ENCODE peak calls at places on chromosome 19, in seven cellular contexts. One of them, this sample, is unnamed. For H4K20me1, the result is how much of the 10 kb centered on the place peaks cover.

GRCh38 chr19:11361037-11361770 is 6.0 kb downstream of the PLPPR2 start:
- DNase-seq in hepatocyte: peak
- DNase-seq in GM23248: no peak
- DNase-seq in SK-N-SH: peak
- DNase-seq in PC-3: no peak
- DNase-seq in fibroblast of lung: no peak
- DNase-seq in IMR-90: no peak
- DNase-seq in this sample: no peak

GRCh38 chr19:12244370-12244769 is 50.3 kb downstream of the ZNF44 start:
- DNase-seq in hepatocyte: no peak
- DNase-seq in SK-N-SH: no peak
- DNase-seq in IMR-90: no peak
- DNase-seq in GM23248: no peak
- DNase-seq in fibroblast of lung: no peak
- DNase-seq in PC-3: no peak
- DNase-seq in this sample: no peak

GRCh38 chr19:55446060-55446459 is 3.0 kb upstream of the SHISA7 start:
- DNase-seq in hepatocyte: no peak
- DNase-seq in fibroblast of lung: no peak
- DNase-seq in IMR-90: no peak
- DNase-seq in GM23248: no peak
- DNase-seq in PC-3: no peak
- DNase-seq in SK-N-SH: no peak
- DNase-seq in this sample: no peak

GRCh38 chr19:49421039-49421877 is 2.0 kb downstream of the PTH2 start:
- DNase-seq in SK-N-SH: peak
- DNase-seq in IMR-90: peak
- DNase-seq in PC-3: peak
- DNase-seq in hepatocyte: peak
- DNase-seq in GM23248: peak
- DNase-seq in fibroblast of lung: peak
- DNase-seq in this sample: no peak

GRCh38 chr19:33388231-33388816 is 14.8 kb downstream of the CEBPG start:
- DNase-seq in IMR-90: no peak
- DNase-seq in hepatocyte: no peak
- DNase-seq in PC-3: no peak
- DNase-seq in GM23248: no peak
- DNase-seq in SK-N-SH: peak
- DNase-seq in fibroblast of lung: no peak
- DNase-seq in this sample: no peak

GRCh38 chr19:44903602-44904425 is 1.8 kb upstream of the APOE start:
- DNase-seq in IMR-90: peak
- DNase-seq in SK-N-SH: peak
- DNase-seq in PC-3: peak
- DNase-seq in fibroblast of lung: peak
- DNase-seq in hepatocyte: peak
- DNase-seq in GM23248: peak
- DNase-seq in this sample: peak

GRCh38 chr19:15248648-15249559 is 16.7 kb upstream of the EPHX3 start:
- DNase-seq in SK-N-SH: no peak
- DNase-seq in IMR-90: peak
- DNase-seq in GM23248: peak
- DNase-seq in fibroblast of lung: peak
- DNase-seq in hepatocyte: peak
- DNase-seq in PC-3: peak
- DNase-seq in this sample: no peak

GRCh38 chr19:15300533-15301194 is 31.7 kb downstream of the BRD4 start:
- DNase-seq in PC-3: no peak
- DNase-seq in SK-N-SH: no peak
- DNase-seq in GM23248: peak
- DNase-seq in IMR-90: peak
- DNase-seq in fibroblast of lung: peak
- DNase-seq in hepatocyte: no peak
- DNase-seq in this sample: peak

GRCh38 chr19:46659151-46660007 is 1.6 kb downstream of the DACT3 start:
- DNase-seq in SK-N-SH: peak
- DNase-seq in IMR-90: no peak
- DNase-seq in PC-3: no peak
- DNase-seq in GM23248: peak
- DNase-seq in hepatocyte: peak
- DNase-seq in fibroblast of lung: no peak
- DNase-seq in this sample: no peak

GRCh38 chr19:16896098-16896912 is 7.5 kb downstream of the F2RL3 start:
- DNase-seq in hepatocyte: peak
- DNase-seq in IMR-90: no peak
- DNase-seq in PC-3: no peak
- DNase-seq in SK-N-SH: no peak
- DNase-seq in fibroblast of lung: no peak
- DNase-seq in GM23248: no peak
- DNase-seq in this sample: no peak

GRCh38 chr19:55638864-55639359 is 1.9 kb upstream of the ZNF580 start:
- DNase-seq in PC-3: peak
- DNase-seq in SK-N-SH: peak
- DNase-seq in IMR-90: peak
- DNase-seq in fibroblast of lung: peak
- DNase-seq in hepatocyte: no peak
- DNase-seq in GM23248: peak
- DNase-seq in this sample: peak

GRCh38 chr19:3387645-3388589 is 21.5 kb downstream of the NFIC start:
- DNase-seq in fibroblast of lung: peak
- DNase-seq in SK-N-SH: peak
- DNase-seq in IMR-90: peak
- DNase-seq in PC-3: no peak
- DNase-seq in hepatocyte: peak
- DNase-seq in GM23248: peak
- DNase-seq in this sample: no peak

GRCh38 chr19:38644719-38645118 is 2.7 kb upstream of the ACTN4 start:
- DNase-seq in GM23248: no peak
- DNase-seq in IMR-90: no peak
- DNase-seq in SK-N-SH: no peak
- DNase-seq in hepatocyte: no peak
- DNase-seq in PC-3: peak
- DNase-seq in fibroblast of lung: no peak
- DNase-seq in this sample: no peak

GRCh38 chr19:38642176-38642575 is 5.3 kb upstream of the ACTN4 start:
- DNase-seq in GM23248: no peak
- DNase-seq in hepatocyte: no peak
- DNase-seq in PC-3: no peak
- DNase-seq in SK-N-SH: no peak
- DNase-seq in fibroblast of lung: no peak
- DNase-seq in IMR-90: no peak
- DNase-seq in this sample: no peak

GRCh38 chr19:38638461-38638860 is 9.0 kb upstream of the ACTN4 start:
- DNase-seq in hepatocyte: no peak
- DNase-seq in IMR-90: no peak
- DNase-seq in fibroblast of lung: no peak
- DNase-seq in GM23248: no peak
- DNase-seq in SK-N-SH: no peak
- DNase-seq in PC-3: peak
- DNase-seq in this sample: no peak

GRCh38 chr19:38639679-38640078 is 7.8 kb upstream of the ACTN4 start:
- DNase-seq in IMR-90: no peak
- DNase-seq in SK-N-SH: no peak
- DNase-seq in PC-3: no peak
- DNase-seq in hepatocyte: no peak
- DNase-seq in fibroblast of lung: no peak
- DNase-seq in GM23248: no peak
- DNase-seq in this sample: no peak

GRCh38 chr19:38640368-38640767 is 7.1 kb upstream of the ACTN4 start:
- DNase-seq in PC-3: no peak
- DNase-seq in SK-N-SH: no peak
- DNase-seq in fibroblast of lung: no peak
- DNase-seq in hepatocyte: peak
- DNase-seq in GM23248: no peak
- DNase-seq in IMR-90: peak
- DNase-seq in this sample: no peak
- H3K4me2 ChIP-seq in PC-3: no peak
- H3K4me2 ChIP-seq in SK-N-SH: no peak
- H3K4me2 ChIP-seq in fibroblast of lung: no peak
- H3K4me2 ChIP-seq in hepatocyte: no peak
- H3K4me2 ChIP-seq in GM23248: no peak
- H3K4me2 ChIP-seq in IMR-90: no peak
- H3K4me2 ChIP-seq in this sample: no peak

DNA sequence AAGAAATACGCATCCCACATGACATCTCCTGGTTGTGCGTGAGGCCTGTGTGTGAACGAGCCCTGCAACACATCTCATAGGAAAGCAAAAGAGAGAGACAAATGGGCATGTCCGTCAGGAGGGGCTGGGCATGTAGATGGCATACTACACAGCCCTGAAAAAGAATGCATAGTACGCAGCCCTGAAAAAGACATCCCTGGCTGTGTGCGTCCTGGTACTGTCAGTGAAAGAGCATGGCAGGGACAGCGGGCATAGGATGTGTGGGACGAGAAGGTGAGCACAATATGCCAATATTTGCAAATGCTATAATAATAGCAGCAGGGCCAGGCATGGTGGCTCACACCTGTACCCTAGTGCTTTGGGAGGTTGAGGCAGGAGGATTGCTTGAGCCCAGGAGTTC is 28.6 kb downstream of the PTPRS start:
- DNase-seq in IMR-90: no peak
- DNase-seq in hepatocyte: no peak
- DNase-seq in fibroblast of lung: no peak
- DNase-seq in GM23248: no peak
- DNase-seq in PC-3: no peak
- DNase-seq in SK-N-SH: no peak
- DNase-seq in this sample: no peak
- H4K20me1 ChIP-seq in IMR-90: under half
- H4K20me1 ChIP-seq in hepatocyte: under half
- H4K20me1 ChIP-seq in fibroblast of lung: under half
- H4K20me1 ChIP-seq in GM23248: under half
- H4K20me1 ChIP-seq in PC-3: under half
- H4K20me1 ChIP-seq in SK-N-SH: under half
- H4K20me1 ChIP-seq in this sample: under half

GRCh38 chr19:5826531-5827341 is 12.8 kb downstream of the FUT6 start:
- DNase-seq in PC-3: peak
- DNase-seq in hepatocyte: peak
- DNase-seq in SK-N-SH: peak
- DNase-seq in IMR-90: no peak
- DNase-seq in fibroblast of lung: no peak
- DNase-seq in GM23248: peak
- DNase-seq in this sample: peak

GRCh38 chr19:5827891-5828660 is 11.4 kb downstream of the FUT6 start:
- DNase-seq in IMR-90: peak
- DNase-seq in PC-3: peak
- DNase-seq in GM23248: peak
- DNase-seq in fibroblast of lung: peak
- DNase-seq in hepatocyte: peak
- DNase-seq in SK-N-SH: peak
- DNase-seq in this sample: no peak

GRCh38 chr19:5828661-5829566 is 10.6 kb downstream of the FUT6 start:
- DNase-seq in fibroblast of lung: no peak
- DNase-seq in PC-3: no peak
- DNase-seq in hepatocyte: peak
- DNase-seq in IMR-90: no peak
- DNase-seq in SK-N-SH: peak
- DNase-seq in GM23248: peak
- DNase-seq in this sample: no peak

GRCh38 chr19:5829567-5830315 is 9.8 kb downstream of the FUT6 start:
- DNase-seq in IMR-90: no peak
- DNase-seq in hepatocyte: no peak
- DNase-seq in GM23248: no peak
- DNase-seq in SK-N-SH: no peak
- DNase-seq in PC-3: no peak
- DNase-seq in fibroblast of lung: no peak
- DNase-seq in this sample: no peak

GRCh38 chr19:5827342-5827890 is 12.1 kb downstream of the FUT6 start:
- DNase-seq in IMR-90: no peak
- DNase-seq in hepatocyte: no peak
- DNase-seq in PC-3: no peak
- DNase-seq in GM23248: no peak
- DNase-seq in SK-N-SH: no peak
- DNase-seq in fibroblast of lung: no peak
- DNase-seq in this sample: no peak
- H3K4me2 ChIP-seq in IMR-90: peak
- H3K4me2 ChIP-seq in hepatocyte: peak
- H3K4me2 ChIP-seq in PC-3: peak
- H3K4me2 ChIP-seq in GM23248: no peak
- H3K4me2 ChIP-seq in SK-N-SH: peak
- H3K4me2 ChIP-seq in fibroblast of lung: no peak
- H3K4me2 ChIP-seq in this sample: no peak

GRCh38 chr19:1760020-1760419 is 6.7 kb downstream of the ONECUT3 start:
- DNase-seq in GM23248: no peak
- DNase-seq in IMR-90: no peak
- DNase-seq in hepatocyte: no peak
- DNase-seq in PC-3: no peak
- DNase-seq in SK-N-SH: peak
- DNase-seq in fibroblast of lung: no peak
- DNase-seq in this sample: no peak

GRCh38 chr19:1756705-1757445 is 3.6 kb downstream of the ONECUT3 start:
- DNase-seq in hepatocyte: no peak
- DNase-seq in fibroblast of lung: no peak
- DNase-seq in IMR-90: no peak
- DNase-seq in PC-3: no peak
- DNase-seq in SK-N-SH: no peak
- DNase-seq in GM23248: no peak
- DNase-seq in this sample: no peak

GRCh38 chr19:1758231-1758577 is 4.9 kb downstream of the ONECUT3 start:
- DNase-seq in IMR-90: no peak
- DNase-seq in fibroblast of lung: no peak
- DNase-seq in hepatocyte: no peak
- DNase-seq in PC-3: no peak
- DNase-seq in SK-N-SH: no peak
- DNase-seq in GM23248: no peak
- DNase-seq in this sample: no peak

GRCh38 chr19:1757468-1758230 is 4.3 kb downstream of the ONECUT3 start:
- DNase-seq in IMR-90: no peak
- DNase-seq in hepatocyte: no peak
- DNase-seq in PC-3: no peak
- DNase-seq in fibroblast of lung: no peak
- DNase-seq in SK-N-SH: no peak
- DNase-seq in GM23248: no peak
- DNase-seq in this sample: no peak

GRCh38 chr19:1758959-1759903 is 5.9 kb downstream of the ONECUT3 start:
- DNase-seq in hepatocyte: no peak
- DNase-seq in IMR-90: no peak
- DNase-seq in GM23248: no peak
- DNase-seq in SK-N-SH: no peak
- DNase-seq in PC-3: no peak
- DNase-seq in fibroblast of lung: no peak
- DNase-seq in this sample: no peak
- H4K20me1 ChIP-seq in hepatocyte: under half
- H4K20me1 ChIP-seq in IMR-90: under half
- H4K20me1 ChIP-seq in GM23248: under half
- H4K20me1 ChIP-seq in SK-N-SH: under half
- H4K20me1 ChIP-seq in PC-3: under half
- H4K20me1 ChIP-seq in fibroblast of lung: under half
- H4K20me1 ChIP-seq in this sample: under half

This sample was measured in DND-41.